ENCODE peak calls at places on chromosomes 3 and 15, in ten cellular contexts. G, L, N, V, D, I, W, Y, Q and F are unnamed samples.

GRCh38 chr3:122553171-122553570 is 10.9 kb downstream of the PARP9 start:
- DNase-seq in G (no peak), L (no peak), N (no peak), V (no peak), D (no peak), I (no peak), W (no peak), Y (no peak), Q (no peak), F (no peak)

GRCh38 chr3:183502237-183502636 is 53.3 kb downstream of the KLHL6 start:
- DNase-seq in G (no peak), L (no peak), N (no peak), V (no peak), D (no peak), I (no peak), W (no peak), Y (no peak), Q (no peak), F (no peak)

GRCh38 chr3:129084501-129084900 is 23.9 kb downstream of the GP9 start:
- DNase-seq in G (no peak), L (no peak), N (no peak), V (no peak), D (no peak), I (no peak), W (no peak), Y (no peak), Q (no peak), F (no peak)

GRCh38 chr15:101161656-101162055 is 90.2 kb downstream of the CHSY1 start:
- DNase-seq in G (no peak), L (no peak), N (no peak), V (no peak), D (no peak), I (no peak), W (no peak), Y (no peak), Q (no peak), F (no peak)

GRCh38 chr3:11159421-11159904 is 5.2 kb downstream of the HRH1 start:
- DNase-seq in G (peak; percentile 37), L (no peak), N (peak; percentile 40), V (peak; percentile 61), D (peak; percentile 97), I (no peak), W (no peak), Y (peak; percentile 91), Q (peak; percentile 71), F (peak; percentile 63)

GRCh38 chr15:69253156-69253555 is 45.6 kb upstream of the PAQR5 start:
- DNase-seq in G (peak; percentile 91), L (no peak), N (no peak), V (no peak), D (peak; percentile 74), I (no peak), W (peak; percentile 48), Y (peak; percentile 83), Q (peak; percentile 54), F (peak; percentile 64)

GRCh38 chr15:32659340-32659831 is 17.9 kb downstream of the SCG5 start:
- DNase-seq in G (peak; percentile 91), L (no peak), N (no peak), V (no peak), D (no peak), I (no peak), W (peak; percentile 63), Y (peak; percentile 23), Q (peak; percentile 69), F (no peak)

GRCh38 chr3:16112910-16113504 is 61.5 kb upstream of the GALNT15 start:
- DNase-seq in G (peak; percentile 25), L (no peak), N (no peak), V (no peak), D (no peak), I (no peak), W (no peak), Y (peak; percentile 71), Q (no peak), F (no peak)

GRCh38 chr3:123244128-123244527 is 42.4 kb downstream of the SEC22A start:
- DNase-seq in G (no peak), L (peak; percentile 23), N (no peak), V (no peak), D (no peak), I (no peak), W (no peak), Y (no peak), Q (no peak), F (no peak)

GRCh38 chr3:90052425-90052950 is 945.1 kb downstream of the EPHA3 start:
- DNase-seq in G (no peak), L (no peak), N (no peak), V (no peak), D (no peak), I (no peak), W (no peak), Y (no peak), Q (no peak), F (no peak)

GRCh38 chr3:39275963-39276593 is 3.8 kb downstream of the CX3CR1 start:
- DNase-seq in G (no peak), L (no peak), N (no peak), V (no peak), D (no peak), I (no peak), W (no peak), Y (no peak), Q (no peak), F (no peak)

GRCh38 chr3:39278616-39278935 is 1.3 kb downstream of the CX3CR1 start:
- DNase-seq in G (no peak), L (no peak), N (no peak), V (no peak), D (no peak), I (no peak), W (no peak), Y (no peak), Q (no peak), F (no peak)

GRCh38 chr3:39277893-39278615 is 1.8 kb downstream of the CX3CR1 start:
- DNase-seq in G (no peak), L (no peak), N (no peak), V (no peak), D (no peak), I (no peak), W (no peak), Y (no peak), Q (no peak), F (no peak)

GRCh38 chr3:39275052-39275451 is 4.8 kb downstream of the CX3CR1 start:
- DNase-seq in G (peak; percentile 23), L (no peak), N (no peak), V (no peak), D (peak; percentile 4), I (no peak), W (no peak), Y (no peak), Q (no peak), F (no peak)

DNA sequence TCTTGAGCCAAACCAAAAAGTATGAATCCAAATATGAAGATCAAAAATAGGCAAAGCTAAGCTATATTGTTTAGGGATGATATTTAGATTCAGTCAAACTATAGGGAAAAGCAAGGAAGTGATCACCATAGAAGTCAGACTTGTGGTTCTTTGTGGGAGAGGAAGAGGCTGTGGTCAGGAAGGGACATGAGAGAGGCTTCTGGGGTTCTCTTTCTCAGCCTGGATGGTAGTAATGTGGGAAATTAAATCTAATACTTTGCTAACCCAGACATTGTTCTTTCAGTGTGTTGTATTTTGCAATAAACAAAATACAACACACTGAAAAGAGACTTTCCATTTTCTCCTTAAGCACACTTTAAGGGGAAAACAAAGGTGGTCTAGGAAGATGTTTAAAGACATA is 3.1 kb downstream of the CX3CR1 start:
- DNase-seq in G (no peak), L (no peak), N (no peak), V (no peak), D (no peak), I (no peak), W (no peak), Y (no peak), Q (no peak), F (no peak)
- H3K4me3 ChIP-seq in G (no peak overlapping the region), L (no peak overlapping the region), N (no peak overlapping the region), V (no peak overlapping the region), D (no peak overlapping the region), I (no peak overlapping the region), W (no peak overlapping the region), Y (no peak overlapping the region), Q (no peak overlapping the region), F (no peak overlapping the region)

GRCh38 chr15:80266113-80266512 is 14.1 kb upstream of the CTXND1 start:
- DNase-seq in G (no peak), L (no peak), N (no peak), V (no peak), D (no peak), I (no peak), W (no peak), Y (no peak), Q (no peak), F (no peak)

GRCh38 chr15:80264031-80264430 is 12.0 kb upstream of the CTXND1 start:
- DNase-seq in G (peak; percentile 30), L (no peak), N (no peak), V (no peak), D (no peak), I (no peak), W (no peak), Y (peak; percentile 18), Q (no peak), F (no peak)

GRCh38 chr15:80266745-80267144 is 14.7 kb upstream of the CTXND1 start:
- DNase-seq in G (no peak), L (no peak), N (no peak), V (no peak), D (no peak), I (no peak), W (no peak), Y (no peak), Q (no peak), F (no peak)

GRCh38 chr15:80265021-80265420 is 13.0 kb upstream of the CTXND1 start:
- DNase-seq in G (peak; percentile 25), L (no peak), N (no peak), V (no peak), D (no peak), I (no peak), W (no peak), Y (no peak), Q (no peak), F (no peak)

DNA sequence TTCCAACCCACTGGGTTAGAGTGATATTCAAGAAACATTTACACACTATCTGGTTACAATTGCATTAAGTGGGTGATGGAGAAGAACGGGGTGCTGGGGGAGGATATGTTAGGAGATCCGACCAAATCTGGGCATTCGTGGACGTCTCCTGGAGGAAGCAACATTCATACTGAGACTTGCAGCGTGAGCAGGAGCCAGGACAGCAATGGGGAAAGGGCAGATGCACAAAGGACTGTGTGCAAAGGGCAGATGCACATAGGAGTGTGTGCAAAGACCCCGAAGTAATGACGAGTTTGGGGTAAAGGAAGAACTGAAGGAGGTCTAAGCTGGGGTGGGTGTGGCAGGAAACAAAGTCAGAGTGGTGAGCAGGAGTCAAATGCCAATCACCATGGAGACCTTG is 16.1 kb upstream of the CTXND1 start:
- DNase-seq in G (no peak), L (no peak), N (no peak), V (no peak), D (no peak), I (no peak), W (no peak), Y (no peak), Q (no peak), F (no peak)
- TF ChIP-seq CTCF in G (no peak), L (no peak), N (no peak), V (no peak), D (no peak), I (no peak), W (no peak), Y (no peak), Q (no peak), F (no peak)

GRCh38 chr3:9402410-9403228 is 5.2 kb downstream of the SETD5 start:
- DNase-seq in G (no peak), L (no peak), N (peak; percentile 86), V (no peak), D (no peak), I (no peak), W (peak; percentile 42), Y (peak; percentile 58), Q (no peak), F (no peak)
- H3K4me3 ChIP-seq in G (peak overlapping the region; percentile 94), L (no peak overlapping the region), N (no peak overlapping the region), V (peak overlapping the region; percentile 1), D (peak overlapping the region; percentile 31), I (no peak overlapping the region), W (peak overlapping the region; percentile 84), Y (peak overlapping the region; percentile 11), Q (no peak overlapping the region), F (peak overlapping the region; percentile 9)

GRCh38 chr15:33675246-33675645 is 293.1 kb upstream of the CHRM5 start:
- DNase-seq in G (peak; percentile 68), L (no peak), N (no peak), V (no peak), D (no peak), I (no peak), W (peak; percentile 53), Y (peak; percentile 33), Q (no peak), F (peak; percentile 11)
- TF ChIP-seq CTCF in G (peak; percentile 82), L (no peak), N (no peak), V (peak; percentile 41), D (peak; percentile 24), I (peak; percentile 26), W (peak; percentile 43), Y (peak; percentile 24), Q (no peak), F (peak; percentile 33)